ENCODE peak calls at places on chromosomes 4 and X, in ten cellular contexts. X is aorta; J is activated CD4-positive, alpha-beta T cell treated with anti-CD3 and anti-CD28 coated beads, Interleukin-2, amount 10 ng/mL, durations not matched to agents 7 days and 5 days; E is NCI-H510A; D is Calu3; G is hepatic stellate cell; N is kidney; H is A172; A is kidney epithelial cell; R is activated CD8-positive, alpha-beta memory T cell treated with anti-CD3 and anti-CD28 coated beads, Interleukin-2, amount 50 U/mL, for 48 hours. C is an unnamed sample.

GRCh38 chrX:150049647-150050046 is 111.4 kb upstream of the EOLA2 start:
- DNase-seq in N (no peak), A (no peak), H (no peak), G (no peak), R (no peak), J (no peak), E (no peak), X (no peak), D (no peak), C (no peak)

GRCh38 chrX:39309018-39309620 is 507.9 kb downstream of the MID1IP1 start:
- DNase-seq in J (no peak), N (no peak), G (no peak), D (no peak), X (no peak), R (no peak), A (peak), E (peak), H (peak), C (peak)

GRCh38 chrX:154096140-154097002 is 1.1 kb downstream of the MECP2 start:
- DNase-seq in E (no peak), D (no peak), J (peak), R (peak), X (no peak), H (peak), G (peak), A (no peak), N (peak), C (peak)

GRCh38 chrX:29555465-29556091 is 659.8 kb upstream of the MAGEB2 start:
- DNase-seq in G (no peak), X (no peak), R (no peak), J (no peak), A (no peak), E (no peak), N (no peak), D (no peak), H (no peak), C (no peak)

GRCh38 chrX:118928126-118928525 is 46.3 kb upstream of the LONRF3 start:
- DNase-seq in D (no peak), G (no peak), H (no peak), A (no peak), N (no peak), E (no peak), R (no peak), J (no peak), X (no peak), C (no peak)

GRCh38 chr4:73257995-73258667 is 467 bp downstream of the ANKRD17 start:
- DNase-seq in D (no peak), R (no peak), A (no peak), J (no peak), H (no peak), N (no peak), G (peak), X (peak), E (no peak), C (peak)

GRCh38 chr4:139560396-139561084 is 4.5 kb upstream of the SETD7 start:
- DNase-seq in G (no peak), J (no peak), N (no peak), X (no peak), A (no peak), H (no peak), R (no peak), E (peak), D (no peak), C (peak)

GRCh38 chr4:3409571-3410091 is 32.1 kb upstream of the HGFAC start:
- DNase-seq in N (peak), D (no peak), G (no peak), X (no peak), A (no peak), H (no peak), E (no peak), J (no peak), R (no peak), C (no peak)

GRCh38 chr4:85486425-85487101 is 11.6 kb downstream of the ARHGAP24 start:
- DNase-seq in R (no peak), J (no peak), X (no peak), G (no peak), E (no peak), H (no peak), N (no peak), D (no peak), A (no peak), C (peak)

GRCh38 chr4:651884-652642 is 22.0 kb downstream of the ATP5ME start:
- DNase-seq in R (no peak), H (no peak), E (no peak), J (no peak), D (no peak), X (peak), A (no peak), N (peak), G (no peak), C (no peak)

GRCh38 chr4:145938618-145939177 is at the start of gene ZNF827:
- DNase-seq in G (peak), R (peak), N (peak), D (peak), E (peak), H (peak), A (peak), X (peak), J (peak), C (peak)

GRCh38 chr4:48706741-48707140 is 73.3 kb downstream of the FRYL start:
- DNase-seq in E (no peak), R (no peak), D (peak), X (no peak), A (no peak), N (no peak), G (no peak), J (no peak), H (no peak), C (peak)

C was measured in myocyte.